ENCODE peak calls at places on chromosomes 1 and 21, in seven cellular contexts. V is neuronal stem cell; Q is stimulated activated CD4-positive, alpha-beta T cell treated with anti-CD3 and anti-CD28 coated beads, Interleukin-4, amount 100 ng/mL, for 24 hours; S is iPS DF 19.7; L is cardiac fibroblast; C is SHP77; F is fibroblast of lung. J is an unnamed sample.

GRCh38 chr1:233211595-233211994 is 83.9 kb downstream of the PCNX2 start:
- DNase-seq in C (no peak), F (peak), S (no peak), V (no peak), Q (no peak), L (no peak), J (no peak)

GRCh38 chr1:214362188-214362882 is 81.4 kb downstream of the SMYD2 start:
- DNase-seq in S (no peak), Q (no peak), F (peak), C (no peak), L (peak), V (no peak), J (no peak)

GRCh38 chr1:167460836-167461235 is 57.5 kb downstream of the CD247 start:
- DNase-seq in S (no peak), F (no peak), L (no peak), Q (peak), V (no peak), C (no peak), J (no peak)

GRCh38 chr21:42503711-42504110 is 7.7 kb upstream of the RSPH1 start:
- DNase-seq in S (no peak), F (no peak), C (no peak), V (no peak), Q (no peak), L (no peak), J (no peak)

GRCh38 chr1:156509424-156510035 is 9.0 kb upstream of the MEF2D start:
- DNase-seq in L (no peak), C (no peak), S (no peak), Q (no peak), F (no peak), V (no peak), J (no peak)

GRCh38 chr1:73839922-73840321 is 358.1 kb downstream of the LRRIQ3 start:
- DNase-seq in Q (no peak), C (no peak), L (peak), S (no peak), V (no peak), F (peak), J (peak)

GRCh38 chr1:85243336-85243735 is 16.1 kb downstream of the C1orf52 start:
- DNase-seq in C (no peak), F (no peak), V (no peak), Q (no peak), S (no peak), L (no peak), J (no peak)

GRCh38 chr1:115429884-115430283 is 91.8 kb upstream of the NGF start:
- DNase-seq in Q (no peak), V (no peak), L (no peak), F (peak), S (no peak), C (no peak), J (peak)

GRCh38 chr1:180594723-180595122 is 36.0 kb downstream of the OVAAL start:
- DNase-seq in Q (no peak), S (no peak), F (no peak), V (no peak), C (peak), L (no peak), J (no peak)

GRCh38 chr1:109918671-109919070 is 8.0 kb downstream of the CSF1 start:
- DNase-seq in S (no peak), Q (no peak), L (no peak), C (no peak), V (no peak), F (no peak), J (no peak)

GRCh38 chr1:234371414-234371813 is 1.8 kb upstream of the COA6 start:
- DNase-seq in F (no peak), C (no peak), S (no peak), L (no peak), Q (no peak), V (no peak), J (no peak)

GRCh38 chr1:7732331-7732730 is 38.8 kb upstream of the VAMP3 start:
- DNase-seq in L (no peak), V (no peak), S (no peak), Q (no peak), C (no peak), F (no peak), J (no peak)

GRCh38 chr1:74771913-74772515 is 39.1 kb downstream of the TYW3 start:
- DNase-seq in C (peak), S (no peak), F (peak), L (peak), V (peak), Q (peak), J (peak)

GRCh38 chr1:212518188-212518951 is 85.7 kb downstream of the NENF start:
- DNase-seq in V (no peak), Q (no peak), C (peak), F (peak), L (peak), S (no peak), J (peak)

GRCh38 chr21:39083377-39084008 is 99.8 kb downstream of the PSMG1 start:
- DNase-seq in S (no peak), V (no peak), L (peak), F (no peak), Q (no peak), C (no peak), J (peak)

GRCh38 chr1:54754045-54754444 is 10.3 kb downstream of the PARS2 start:
- DNase-seq in S (no peak), V (no peak), Q (no peak), C (no peak), F (no peak), L (no peak), J (no peak)

GRCh38 chr21:17775431-17776126 is 43.6 kb downstream of the C21orf91 start:
- DNase-seq in L (no peak), F (no peak), C (no peak), S (no peak), V (no peak), Q (peak), J (no peak)

GRCh38 chr1:231653611-231654010 is 27.0 kb downstream of the DISC1 start:
- DNase-seq in S (no peak), Q (no peak), L (no peak), F (no peak), V (no peak), C (no peak), J (no peak)

GRCh38 chr21:44903054-44903685 is 17.5 kb downstream of the ITGB2 start:
- DNase-seq in L (no peak), Q (no peak), F (no peak), V (no peak), S (no peak), C (no peak), J (no peak)

GRCh38 chr1:192238421-192238820 is 78.4 kb upstream of the RGS21 start:
- DNase-seq in L (no peak), V (no peak), C (no peak), S (no peak), F (no peak), Q (no peak), J (no peak)

GRCh38 chr1:242784074-242784473 is 259.6 kb upstream of the PLD5 start:
- DNase-seq in L (no peak), V (peak), F (no peak), S (no peak), C (no peak), Q (no peak), J (peak)

GRCh38 chr1:192998536-192998935 is 60.6 kb downstream of the UCHL5 start:
- DNase-seq in F (no peak), V (no peak), S (no peak), Q (no peak), L (no peak), C (no peak), J (no peak)

GRCh38 chr1:100928128-100928527 is 32.2 kb downstream of the SLC30A7 start:
- DNase-seq in C (no peak), Q (no peak), S (no peak), L (no peak), V (no peak), F (no peak), J (no peak)

GRCh38 chr1:2547210-2548067 is 8.7 kb upstream of the TNFRSF14 start:
- DNase-seq in F (no peak), S (no peak), L (no peak), V (no peak), Q (peak), C (no peak), J (no peak)